ENCODE peak calls at places on chromosomes 3 and 15, in five cellular contexts. Z, Q, G, R and L are unnamed samples.

GRCh38 chr3:195033531-195034091 is 237.3 kb downstream of the XXYLT1 start:
- DNase-seq in R (no peak), G (no peak), Z (no peak), Q (no peak), L (peak)

GRCh38 chr3:176765491-176765890 is 431.8 kb downstream of the TBL1XR1 start:
- DNase-seq in R (no peak), Z (no peak), G (no peak), Q (no peak), L (no peak)

GRCh38 chr3:120438971-120439370 is 11.8 kb downstream of the FSTL1 start:
- DNase-seq in Z (no peak), R (no peak), G (no peak), Q (no peak), L (no peak)

GRCh38 chr15:89435346-89435745 is 61.0 kb downstream of the RHCG start:
- DNase-seq in Z (no peak), Q (no peak), G (no peak), R (no peak), L (no peak)

GRCh38 chr15:42053914-42054313 is 33.1 kb upstream of the PLA2G4E start:
- DNase-seq in G (no peak), Z (no peak), R (no peak), Q (no peak), L (no peak)

GRCh38 chr15:44435893-44436667 is 8.7 kb downstream of the CTDSPL2 start:
- DNase-seq in Q (no peak), Z (no peak), R (no peak), G (no peak), L (no peak)

GRCh38 chr15:67741313-67741712 is 84.0 kb upstream of the SKOR1 start:
- DNase-seq in Z (no peak), Q (no peak), G (no peak), R (no peak), L (no peak)

GRCh38 chr15:33654859-33655258 is 313.4 kb upstream of the CHRM5 start:
- DNase-seq in Z (no peak), G (no peak), Q (no peak), R (no peak), L (no peak)

GRCh38 chr15:94026458-94026967 is 204.8 kb upstream of the MCTP2 start:
- DNase-seq in G (no peak), R (no peak), Z (no peak), Q (no peak), L (no peak)

GRCh38 chr15:73387507-73388255 is 18.9 kb upstream of the HCN4 start:
- DNase-seq in G (no peak), Q (no peak), R (no peak), Z (no peak), L (no peak)

GRCh38 chr15:25850154-25851111 is 12.7 kb downstream of the ATP10A start:
- DNase-seq in Q (peak), R (peak), G (peak), Z (peak), L (no peak)

GRCh38 chr3:163809540-163809993 is 1268.7 kb downstream of the SI start:
- DNase-seq in Z (no peak), R (no peak), Q (no peak), G (no peak), L (peak)

GRCh38 chr3:158748237-158748828 is 16.1 kb upstream of the RARRES1 start:
- DNase-seq in Z (no peak), Q (no peak), G (no peak), R (no peak), L (no peak)

GRCh38 chr3:63972196-63972595 is 51.1 kb downstream of the PSMD6 start:
- DNase-seq in R (no peak), Z (no peak), G (no peak), Q (no peak), L (no peak)

GRCh38 chr15:57502116-57502515 is 89.6 kb upstream of the MYZAP start:
- DNase-seq in G (no peak), Q (no peak), R (no peak), Z (no peak), L (no peak)

GRCh38 chr15:71186971-71187960 is 72.0 kb downstream of the THSD4 start:
- DNase-seq in R (no peak), G (no peak), Z (no peak), Q (no peak), L (no peak)

GRCh38 chr15:78640840-78641733 is at the start of gene CHRNB4:
- DNase-seq in G (peak), Q (no peak), R (peak), Z (no peak), L (peak)

GRCh38 chr15:69340243-69340991 is 41.7 kb downstream of the PAQR5 start:
- DNase-seq in Q (no peak), R (no peak), Z (no peak), G (no peak), L (no peak)

GRCh38 chr3:129974451-129975331 is at the start of gene TRH:
- DNase-seq in Q (no peak), Z (no peak), R (peak), G (peak), L (peak)

GRCh38 chr3:126543457-126544090 is 15.2 kb downstream of the C3orf22 start:
- DNase-seq in Q (no peak), R (no peak), G (no peak), Z (no peak), L (no peak)

GRCh38 chr15:100186960-100187359 is 154.8 kb downstream of the ADAMTS17 start:
- DNase-seq in Q (no peak), G (no peak), R (no peak), Z (no peak), L (no peak)

DNA sequence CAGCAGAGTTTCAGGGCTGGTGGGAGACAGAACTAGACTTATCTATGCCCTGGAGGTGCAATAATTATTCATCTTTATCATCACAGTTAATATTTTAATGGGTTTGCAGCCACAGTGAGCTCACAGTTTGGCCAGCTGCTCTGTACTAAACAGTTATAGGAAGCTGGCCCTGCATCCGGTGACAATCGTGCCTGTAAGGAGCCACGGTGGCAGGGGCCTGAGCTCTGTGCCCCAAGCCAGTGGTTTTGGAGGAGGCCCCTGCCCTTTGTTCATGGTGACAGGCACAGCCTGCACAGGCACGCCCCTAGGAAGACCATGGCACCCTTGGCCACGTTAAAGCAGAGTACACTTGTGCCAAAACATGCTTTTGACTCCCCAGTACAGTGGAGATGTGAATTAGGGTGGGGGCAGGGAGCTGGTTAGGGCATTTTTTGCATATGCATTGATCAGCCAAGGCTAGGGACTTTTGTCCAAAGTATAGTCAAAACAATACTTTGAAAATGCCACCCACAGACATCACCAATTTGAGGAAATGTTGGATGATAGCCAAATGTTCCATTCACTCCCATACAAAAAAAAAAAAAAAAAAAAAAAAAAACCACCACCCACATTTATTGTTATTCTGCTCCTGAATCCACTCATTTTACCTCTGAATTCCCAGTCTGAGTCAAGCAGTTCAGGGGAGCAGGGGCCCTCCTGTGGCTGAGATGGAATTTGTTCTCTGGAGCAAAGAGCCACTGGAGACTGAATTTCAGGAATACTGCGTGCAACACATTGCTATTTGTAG is 3.4 kb upstream of the RFTN1 start:
- DNase-seq in Z (no peak), G (no peak), Q (no peak), R (peak), L (peak)
- TF ChIP-seq CTCF in Z (no peak), G (peak), Q (no peak), R (no peak), L (no peak)

DNA sequence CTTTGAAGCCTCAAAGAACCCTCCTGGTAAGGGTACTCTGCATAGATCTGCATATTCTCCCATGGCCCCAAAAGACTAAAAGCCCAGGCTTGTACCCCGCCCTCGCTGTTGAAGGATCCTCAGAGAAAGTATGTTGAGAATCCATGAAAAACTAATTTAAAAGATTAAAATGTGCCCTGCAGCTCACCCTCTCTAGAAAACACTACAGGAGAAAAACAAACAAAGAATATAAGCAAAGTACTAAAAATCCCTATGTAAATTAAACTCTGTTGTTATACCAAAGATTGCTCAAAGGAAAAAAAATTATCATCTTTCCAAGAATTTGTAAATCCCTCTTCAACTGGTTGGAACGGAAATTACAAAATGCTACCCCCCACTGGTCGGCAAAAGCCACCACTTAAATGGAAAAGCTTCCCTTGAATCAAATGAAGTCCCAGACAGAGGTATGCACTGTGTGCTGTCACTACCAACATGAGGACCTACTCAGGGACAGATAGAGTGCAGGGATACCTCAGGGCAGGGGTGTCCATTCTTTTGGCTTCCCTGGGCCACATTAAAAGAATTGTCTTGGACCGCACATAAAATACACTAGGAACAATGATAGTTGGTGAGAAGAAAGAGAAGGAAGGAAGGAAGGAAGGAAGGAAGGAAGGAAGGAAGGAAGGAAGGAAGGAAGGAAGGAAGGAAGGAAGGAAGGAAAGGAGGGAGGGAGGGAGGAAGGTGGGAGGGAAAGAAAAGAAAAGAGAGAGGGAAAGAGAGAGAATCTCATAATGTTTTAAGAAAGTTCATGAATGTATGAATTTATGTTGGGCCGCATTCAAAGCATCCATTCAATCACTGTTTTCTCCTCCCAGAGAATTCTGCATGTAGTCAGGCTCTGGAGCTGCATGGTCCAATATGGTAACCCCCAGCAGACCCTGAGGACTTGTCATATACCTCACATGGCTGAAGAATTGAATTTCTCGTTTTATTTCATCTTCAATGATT is 88.1 kb downstream of the MAGI1 start:
- DNase-seq in R (no peak), Q (no peak), G (no peak), Z (no peak), L (no peak)
- TF ChIP-seq CTCF in R (no peak), Q (no peak), G (no peak), Z (no peak), L (no peak)

GRCh38 chr3:181999314-181999713 is 287.6 kb downstream of the SOX2 start:
- DNase-seq in R (no peak), Z (no peak), Q (no peak), G (no peak), L (peak)

GRCh38 chr3:182005683-182006082 is 294.0 kb downstream of the SOX2 start:
- DNase-seq in R (no peak), G (no peak), Z (no peak), Q (no peak), L (no peak)

GRCh38 chr3:181998828-181999227 is 287.1 kb downstream of the SOX2 start:
- DNase-seq in G (no peak), Q (no peak), R (no peak), Z (no peak), L (no peak)

DNA sequence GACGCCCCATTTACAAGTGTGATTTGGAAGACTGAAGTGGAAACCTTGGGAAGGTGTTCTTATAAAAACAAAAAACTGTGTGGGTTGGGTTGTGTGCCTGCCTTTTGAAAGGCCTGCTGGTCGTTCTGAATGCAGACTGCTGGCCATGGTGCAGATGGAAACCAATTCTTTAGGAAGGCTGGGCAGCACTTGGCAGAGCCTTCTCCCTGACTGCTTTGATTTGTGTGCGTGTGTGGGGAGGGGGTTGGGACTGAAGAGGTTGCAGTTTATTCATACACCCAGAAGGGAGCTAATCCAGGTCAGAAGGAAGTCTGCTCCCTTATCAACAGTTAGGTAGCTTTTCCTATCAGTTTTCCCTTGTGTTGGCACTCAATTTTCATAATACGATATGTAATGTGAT is 288.7 kb downstream of the SOX2 start:
- DNase-seq in G (no peak), Q (no peak), R (no peak), Z (no peak), L (no peak)
- TF ChIP-seq CTCF in G (no peak), Q (no peak), R (no peak), Z (no peak), L (no peak)

GRCh38 chr3:112926000-112926399 is 48.9 kb downstream of the CD200R1 start:
- DNase-seq in Z (no peak), R (no peak), G (no peak), Q (no peak), L (no peak)
- TF ChIP-seq CTCF in Z (no peak), R (no peak), G (no peak), Q (no peak), L (no peak)

GRCh38 chr3:69309810-69310209 is 76.1 kb downstream of the FRMD4B start:
- DNase-seq in G (no peak), Q (no peak), Z (no peak), R (no peak), L (no peak)
- TF ChIP-seq CTCF in G (peak), Q (no peak), Z (peak), R (no peak), L (peak)

DNA sequence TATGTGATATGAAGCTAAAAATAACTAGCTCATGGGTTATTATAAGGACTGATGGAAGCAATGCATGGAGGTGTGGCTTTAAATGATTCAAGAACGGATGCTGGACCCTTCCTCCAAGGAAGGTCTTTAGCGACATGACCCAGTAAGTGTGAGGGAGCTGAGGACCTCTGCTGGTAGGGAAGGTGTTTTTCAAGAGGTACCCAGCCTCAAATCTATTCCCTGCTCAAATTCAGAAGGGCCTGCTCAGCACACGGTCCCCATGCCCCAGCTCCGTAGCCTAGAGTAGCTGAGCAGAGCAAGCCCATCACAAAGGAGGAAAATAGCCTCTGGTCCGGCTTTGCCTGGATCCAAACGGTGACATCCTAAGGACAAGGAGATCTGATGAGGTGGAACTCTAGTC is 266.2 kb upstream of the IGF1R start:
- DNase-seq in Q (no peak), G (no peak), Z (no peak), R (no peak), L (no peak)
- TF ChIP-seq CTCF in Q (no peak), G (no peak), Z (no peak), R (no peak), L (no peak)

DNA sequence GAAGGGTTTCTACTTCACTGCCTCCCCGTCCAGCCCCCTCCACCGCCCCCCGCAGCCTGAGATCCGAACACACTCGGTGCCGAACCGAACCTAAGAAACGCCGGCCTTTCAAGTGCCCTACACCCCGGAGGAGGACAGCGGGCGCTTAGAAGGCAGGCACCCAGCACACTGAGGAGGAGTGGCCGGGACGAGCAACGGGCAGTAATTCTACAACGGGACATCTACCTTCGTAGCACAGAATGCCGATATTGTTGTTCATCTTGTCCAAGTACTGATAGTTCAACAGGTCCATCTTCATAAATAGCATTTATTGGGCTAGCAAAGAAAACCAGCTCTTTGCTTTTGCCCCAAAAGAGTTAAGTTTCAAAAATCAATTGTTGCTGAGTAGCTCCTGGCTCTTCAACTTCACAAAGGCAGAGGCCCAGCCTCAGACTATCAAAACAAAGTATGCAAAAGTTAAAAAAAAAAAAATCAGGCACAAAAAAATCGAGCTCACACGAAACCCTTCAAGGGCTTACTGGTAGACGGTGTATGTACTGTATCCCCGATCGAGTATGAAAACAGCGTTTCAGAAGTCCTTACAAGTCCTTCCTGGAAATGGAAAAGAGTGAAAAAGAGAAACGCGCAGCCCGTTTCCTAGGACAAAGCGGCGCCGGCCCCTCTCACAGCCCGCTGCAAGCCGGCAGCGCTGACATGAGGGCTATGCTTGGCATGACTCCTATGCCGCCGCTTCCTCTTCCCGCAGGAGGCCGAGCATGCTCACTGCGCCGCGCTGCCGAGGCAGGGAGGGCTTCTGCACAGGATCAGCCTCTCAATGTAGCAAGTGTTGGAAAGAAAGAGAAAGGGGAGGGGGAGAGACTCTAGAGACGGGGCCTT is at the start of gene VGLL4:
- DNase-seq in Q (peak), R (peak), G (peak), Z (no peak), L (peak)
- TF ChIP-seq CTCF in Q (no peak), R (no peak), G (no peak), Z (no peak), L (peak)

DNA sequence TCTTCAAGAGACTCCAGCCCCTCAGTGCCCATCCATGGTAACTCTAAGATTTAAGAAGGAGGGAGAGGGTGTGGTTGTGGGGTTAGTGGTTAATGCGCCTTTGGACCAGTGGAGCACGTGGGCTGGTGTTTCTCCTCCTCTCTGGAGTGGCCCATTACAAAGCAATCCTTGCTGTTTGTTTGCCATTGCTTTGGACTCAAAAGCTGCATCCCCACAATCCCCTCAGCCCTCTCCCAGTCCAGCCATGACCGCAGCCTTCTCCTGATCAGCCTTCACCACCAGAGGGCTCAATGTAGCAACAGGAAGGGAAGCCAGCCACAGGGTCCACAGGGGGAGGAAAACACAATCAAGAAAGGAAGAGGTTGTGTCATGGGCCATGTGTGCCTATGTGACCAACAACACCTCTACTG is 38.4 kb upstream of the FAM174B start:
- DNase-seq in G (no peak), Z (no peak), Q (no peak), R (peak), L (no peak)
- TF ChIP-seq CTCF in G (peak), Z (peak), Q (no peak), R (no peak), L (peak)